ENCODE peak calls at places on chromosomes 3 and 15, in ten cellular contexts. One of them, this sample, is unnamed.

GRCh38 chr15:79321876-79322275 is 11.0 kb downstream of the TMED3 start:
- DNase-seq in Calu3: no peak
- DNase-seq in NCI-H1048: no peak
- DNase-seq in NCI-H510A treated with DMSO at 0.1 percent for 48 hours: no peak
- DNase-seq in T-helper 9 cell: no peak
- DNase-seq in fibroblast of lung: no peak
- DNase-seq in activated CD8-positive, alpha-beta memory T cell treated with anti-CD3 and anti-CD28 coated beads, Interleukin-2, amount 50 U/mL, for 4 hours: no peak
- DNase-seq in left ventricle myocardium superior: no peak
- DNase-seq in NCI-H1417: no peak
- DNase-seq in iris pigment epithelial cell: no peak
- DNase-seq in this sample: no peak

GRCh38 chr3:137000039-137000438 is 42.3 kb downstream of the IL20RB start:
- DNase-seq in fibroblast of lung: no peak
- DNase-seq in Calu3: no peak
- DNase-seq in NCI-H1417: no peak
- DNase-seq in left ventricle myocardium superior: no peak
- DNase-seq in NCI-H510A treated with DMSO at 0.1 percent for 48 hours: no peak
- DNase-seq in activated CD8-positive, alpha-beta memory T cell treated with anti-CD3 and anti-CD28 coated beads, Interleukin-2, amount 50 U/mL, for 4 hours: no peak
- DNase-seq in NCI-H1048: no peak
- DNase-seq in iris pigment epithelial cell: no peak
- DNase-seq in T-helper 9 cell: no peak
- DNase-seq in this sample: no peak

GRCh38 chr3:101803152-101803782 is 24.3 kb downstream of the NXPE3 start:
- DNase-seq in NCI-H510A treated with DMSO at 0.1 percent for 48 hours: peak
- DNase-seq in Calu3: peak
- DNase-seq in NCI-H1417: peak
- DNase-seq in fibroblast of lung: peak
- DNase-seq in T-helper 9 cell: peak
- DNase-seq in activated CD8-positive, alpha-beta memory T cell treated with anti-CD3 and anti-CD28 coated beads, Interleukin-2, amount 50 U/mL, for 4 hours: peak
- DNase-seq in iris pigment epithelial cell: peak
- DNase-seq in NCI-H1048: peak
- DNase-seq in left ventricle myocardium superior: no peak
- DNase-seq in this sample: no peak

GRCh38 chr3:66484106-66484857 is 16.5 kb downstream of the LRIG1 start:
- DNase-seq in Calu3: no peak
- DNase-seq in NCI-H1417: no peak
- DNase-seq in NCI-H1048: no peak
- DNase-seq in left ventricle myocardium superior: no peak
- DNase-seq in fibroblast of lung: no peak
- DNase-seq in activated CD8-positive, alpha-beta memory T cell treated with anti-CD3 and anti-CD28 coated beads, Interleukin-2, amount 50 U/mL, for 4 hours: no peak
- DNase-seq in T-helper 9 cell: no peak
- DNase-seq in NCI-H510A treated with DMSO at 0.1 percent for 48 hours: no peak
- DNase-seq in iris pigment epithelial cell: no peak
- DNase-seq in this sample: no peak

GRCh38 chr3:134768845-134769244 is 26.2 kb upstream of the EPHB1 start:
- DNase-seq in T-helper 9 cell: no peak
- DNase-seq in fibroblast of lung: no peak
- DNase-seq in NCI-H510A treated with DMSO at 0.1 percent for 48 hours: no peak
- DNase-seq in iris pigment epithelial cell: no peak
- DNase-seq in NCI-H1417: no peak
- DNase-seq in NCI-H1048: no peak
- DNase-seq in activated CD8-positive, alpha-beta memory T cell treated with anti-CD3 and anti-CD28 coated beads, Interleukin-2, amount 50 U/mL, for 4 hours: no peak
- DNase-seq in left ventricle myocardium superior: no peak
- DNase-seq in Calu3: no peak
- DNase-seq in this sample: no peak

GRCh38 chr3:183701744-183702143 is 4.1 kb downstream of the YEATS2 start:
- DNase-seq in NCI-H1048: no peak
- DNase-seq in NCI-H510A treated with DMSO at 0.1 percent for 48 hours: peak
- DNase-seq in left ventricle myocardium superior: no peak
- DNase-seq in NCI-H1417: no peak
- DNase-seq in fibroblast of lung: no peak
- DNase-seq in activated CD8-positive, alpha-beta memory T cell treated with anti-CD3 and anti-CD28 coated beads, Interleukin-2, amount 50 U/mL, for 4 hours: no peak
- DNase-seq in iris pigment epithelial cell: no peak
- DNase-seq in Calu3: no peak
- DNase-seq in T-helper 9 cell: no peak
- DNase-seq in this sample: peak

GRCh38 chr3:39289107-39289506 is 9.3 kb upstream of the CX3CR1 start:
- DNase-seq in NCI-H510A treated with DMSO at 0.1 percent for 48 hours: no peak
- DNase-seq in left ventricle myocardium superior: no peak
- DNase-seq in T-helper 9 cell: no peak
- DNase-seq in iris pigment epithelial cell: no peak
- DNase-seq in NCI-H1048: no peak
- DNase-seq in activated CD8-positive, alpha-beta memory T cell treated with anti-CD3 and anti-CD28 coated beads, Interleukin-2, amount 50 U/mL, for 4 hours: no peak
- DNase-seq in NCI-H1417: no peak
- DNase-seq in Calu3: no peak
- DNase-seq in fibroblast of lung: no peak
- DNase-seq in this sample: no peak

GRCh38 chr15:75673426-75674247 is 25.9 kb downstream of the SNX33 start:
- DNase-seq in NCI-H510A treated with DMSO at 0.1 percent for 48 hours: no peak
- DNase-seq in fibroblast of lung: peak
- DNase-seq in left ventricle myocardium superior: peak
- DNase-seq in Calu3: no peak
- DNase-seq in NCI-H1048: no peak
- DNase-seq in T-helper 9 cell: no peak
- DNase-seq in activated CD8-positive, alpha-beta memory T cell treated with anti-CD3 and anti-CD28 coated beads, Interleukin-2, amount 50 U/mL, for 4 hours: no peak
- DNase-seq in NCI-H1417: no peak
- DNase-seq in iris pigment epithelial cell: peak
- DNase-seq in this sample: no peak

GRCh38 chr3:129441782-129442181 is 1.8 kb downstream of the IFT122 start:
- DNase-seq in NCI-H1417: no peak
- DNase-seq in Calu3: no peak
- DNase-seq in left ventricle myocardium superior: peak
- DNase-seq in NCI-H1048: no peak
- DNase-seq in fibroblast of lung: peak
- DNase-seq in NCI-H510A treated with DMSO at 0.1 percent for 48 hours: no peak
- DNase-seq in activated CD8-positive, alpha-beta memory T cell treated with anti-CD3 and anti-CD28 coated beads, Interleukin-2, amount 50 U/mL, for 4 hours: no peak
- DNase-seq in iris pigment epithelial cell: peak
- DNase-seq in T-helper 9 cell: no peak
- DNase-seq in this sample: no peak

GRCh38 chr15:70023064-70023768 is 74.5 kb downstream of the TLE3 start:
- DNase-seq in Calu3: no peak
- DNase-seq in left ventricle myocardium superior: no peak
- DNase-seq in iris pigment epithelial cell: peak
- DNase-seq in NCI-H510A treated with DMSO at 0.1 percent for 48 hours: peak
- DNase-seq in NCI-H1048: no peak
- DNase-seq in T-helper 9 cell: peak
- DNase-seq in NCI-H1417: peak
- DNase-seq in fibroblast of lung: peak
- DNase-seq in activated CD8-positive, alpha-beta memory T cell treated with anti-CD3 and anti-CD28 coated beads, Interleukin-2, amount 50 U/mL, for 4 hours: peak
- DNase-seq in this sample: peak

GRCh38 chr3:172142074-172143059 is 103.0 kb downstream of the FNDC3B start:
- DNase-seq in NCI-H1048: no peak
- DNase-seq in iris pigment epithelial cell: peak
- DNase-seq in Calu3: peak
- DNase-seq in fibroblast of lung: peak
- DNase-seq in NCI-H510A treated with DMSO at 0.1 percent for 48 hours: no peak
- DNase-seq in activated CD8-positive, alpha-beta memory T cell treated with anti-CD3 and anti-CD28 coated beads, Interleukin-2, amount 50 U/mL, for 4 hours: no peak
- DNase-seq in T-helper 9 cell: no peak
- DNase-seq in NCI-H1417: no peak
- DNase-seq in left ventricle myocardium superior: no peak
- DNase-seq in this sample: no peak

GRCh38 chr15:31344824-31345605 is 18.4 kb downstream of the KLF13 start:
- DNase-seq in NCI-H510A treated with DMSO at 0.1 percent for 48 hours: no peak
- DNase-seq in iris pigment epithelial cell: no peak
- DNase-seq in left ventricle myocardium superior: peak
- DNase-seq in fibroblast of lung: no peak
- DNase-seq in Calu3: no peak
- DNase-seq in T-helper 9 cell: no peak
- DNase-seq in activated CD8-positive, alpha-beta memory T cell treated with anti-CD3 and anti-CD28 coated beads, Interleukin-2, amount 50 U/mL, for 4 hours: no peak
- DNase-seq in NCI-H1417: no peak
- DNase-seq in NCI-H1048: no peak
- DNase-seq in this sample: no peak

GRCh38 chr3:196141866-196142673 is 60.2 kb upstream of the TFRC start:
- DNase-seq in fibroblast of lung: no peak
- DNase-seq in activated CD8-positive, alpha-beta memory T cell treated with anti-CD3 and anti-CD28 coated beads, Interleukin-2, amount 50 U/mL, for 4 hours: no peak
- DNase-seq in NCI-H1417: no peak
- DNase-seq in NCI-H510A treated with DMSO at 0.1 percent for 48 hours: no peak
- DNase-seq in NCI-H1048: no peak
- DNase-seq in T-helper 9 cell: no peak
- DNase-seq in left ventricle myocardium superior: no peak
- DNase-seq in iris pigment epithelial cell: no peak
- DNase-seq in Calu3: peak
- DNase-seq in this sample: peak

GRCh38 chr3:13657660-13658435 is 108.9 kb downstream of the FBLN2 start:
- DNase-seq in T-helper 9 cell: peak
- DNase-seq in NCI-H1048: peak
- DNase-seq in activated CD8-positive, alpha-beta memory T cell treated with anti-CD3 and anti-CD28 coated beads, Interleukin-2, amount 50 U/mL, for 4 hours: peak
- DNase-seq in Calu3: peak
- DNase-seq in fibroblast of lung: peak
- DNase-seq in left ventricle myocardium superior: peak
- DNase-seq in iris pigment epithelial cell: peak
- DNase-seq in NCI-H510A treated with DMSO at 0.1 percent for 48 hours: peak
- DNase-seq in NCI-H1417: peak
- DNase-seq in this sample: peak

GRCh38 chr3:128800241-128801187 is 74.5 kb downstream of the RAB7A start:
- DNase-seq in fibroblast of lung: no peak
- DNase-seq in NCI-H1048: no peak
- DNase-seq in T-helper 9 cell: no peak
- DNase-seq in NCI-H1417: no peak
- DNase-seq in iris pigment epithelial cell: no peak
- DNase-seq in Calu3: no peak
- DNase-seq in left ventricle myocardium superior: peak
- DNase-seq in activated CD8-positive, alpha-beta memory T cell treated with anti-CD3 and anti-CD28 coated beads, Interleukin-2, amount 50 U/mL, for 4 hours: no peak
- DNase-seq in NCI-H510A treated with DMSO at 0.1 percent for 48 hours: no peak
- DNase-seq in this sample: no peak

GRCh38 chr3:55481067-55481917 is 5.8 kb downstream of the WNT5A start:
- DNase-seq in Calu3: no peak
- DNase-seq in left ventricle myocardium superior: peak
- DNase-seq in NCI-H1048: no peak
- DNase-seq in fibroblast of lung: peak
- DNase-seq in NCI-H510A treated with DMSO at 0.1 percent for 48 hours: no peak
- DNase-seq in iris pigment epithelial cell: peak
- DNase-seq in T-helper 9 cell: no peak
- DNase-seq in activated CD8-positive, alpha-beta memory T cell treated with anti-CD3 and anti-CD28 coated beads, Interleukin-2, amount 50 U/mL, for 4 hours: no peak
- DNase-seq in NCI-H1417: no peak
- DNase-seq in this sample: peak

GRCh38 chr3:58880182-58880581 is 169.6 kb downstream of the CFAP20DC start:
- DNase-seq in iris pigment epithelial cell: peak
- DNase-seq in T-helper 9 cell: no peak
- DNase-seq in NCI-H1048: no peak
- DNase-seq in NCI-H1417: no peak
- DNase-seq in left ventricle myocardium superior: no peak
- DNase-seq in Calu3: no peak
- DNase-seq in NCI-H510A treated with DMSO at 0.1 percent for 48 hours: no peak
- DNase-seq in activated CD8-positive, alpha-beta memory T cell treated with anti-CD3 and anti-CD28 coated beads, Interleukin-2, amount 50 U/mL, for 4 hours: no peak
- DNase-seq in fibroblast of lung: peak
- DNase-seq in this sample: peak

GRCh38 chr15:56243774-56244236 is at the start of gene RFX7:
- DNase-seq in activated CD8-positive, alpha-beta memory T cell treated with anti-CD3 and anti-CD28 coated beads, Interleukin-2, amount 50 U/mL, for 4 hours: peak
- DNase-seq in NCI-H1048: peak
- DNase-seq in NCI-H1417: peak
- DNase-seq in NCI-H510A treated with DMSO at 0.1 percent for 48 hours: peak
- DNase-seq in Calu3: peak
- DNase-seq in iris pigment epithelial cell: peak
- DNase-seq in fibroblast of lung: peak
- DNase-seq in left ventricle myocardium superior: peak
- DNase-seq in T-helper 9 cell: peak
- DNase-seq in this sample: no peak

GRCh38 chr15:101692799-101693198 is 31.5 kb downstream of the TARS3 start:
- DNase-seq in left ventricle myocardium superior: no peak
- DNase-seq in iris pigment epithelial cell: no peak
- DNase-seq in activated CD8-positive, alpha-beta memory T cell treated with anti-CD3 and anti-CD28 coated beads, Interleukin-2, amount 50 U/mL, for 4 hours: no peak
- DNase-seq in NCI-H1048: no peak
- DNase-seq in NCI-H1417: peak
- DNase-seq in T-helper 9 cell: no peak
- DNase-seq in NCI-H510A treated with DMSO at 0.1 percent for 48 hours: no peak
- DNase-seq in Calu3: no peak
- DNase-seq in fibroblast of lung: no peak
- DNase-seq in this sample: peak

GRCh38 chr15:48250640-48251076 is 44.6 kb downstream of the SLC12A1 start:
- DNase-seq in fibroblast of lung: peak
- DNase-seq in left ventricle myocardium superior: no peak
- DNase-seq in activated CD8-positive, alpha-beta memory T cell treated with anti-CD3 and anti-CD28 coated beads, Interleukin-2, amount 50 U/mL, for 4 hours: no peak
- DNase-seq in iris pigment epithelial cell: peak
- DNase-seq in Calu3: peak
- DNase-seq in T-helper 9 cell: no peak
- DNase-seq in NCI-H1048: no peak
- DNase-seq in NCI-H510A treated with DMSO at 0.1 percent for 48 hours: peak
- DNase-seq in NCI-H1417: peak
- DNase-seq in this sample: peak

This sample was measured in foreskin keratinocyte.